ENCODE peak calls at places on chromosome 18, in ten cellular contexts. M is naive thymus-derived CD8-positive, alpha-beta T cell; L is retina; K is astrocyte; X is NCI-H1105 treated with DMSO at 0.1 percent for 48 hours; G is LoVo; T is GM13976; U is activated CD4-positive, alpha-beta T cell treated with anti-CD3 and anti-CD28 coated beads, Interleukin-2, amount 10 ng/mL, durations not matched to agents 7 days and 5 days; P is AML-193; S is HFFc6. A is an unnamed sample.

GRCh38 chr18:11655605-11655932 is 33.5 kb upstream of the GNAL start:
- DNase-seq in M (no peak), L (no peak), K (no peak), X (no peak), G (no peak), T (no peak), U (no peak), P (no peak), S (no peak), A (no peak)

GRCh38 chr18:51006948-51007786 is 22.8 kb upstream of the SMAD4 start:
- DNase-seq in M (no peak), L (no peak), K (no peak), X (no peak), G (no peak), T (no peak), U (no peak), P (no peak), S (no peak), A (no peak)

GRCh38 chr18:46712406-46712805 is 44.4 kb downstream of the ST8SIA5 start:
- DNase-seq in M (no peak), L (peak; percentile 47), K (peak; percentile 88), X (no peak), G (peak; percentile 45), T (no peak), U (no peak), P (no peak), S (peak; percentile 91), A (peak; percentile 18)

GRCh38 chr18:58886864-58887612 is 22.4 kb downstream of the ZNF532 start:
- DNase-seq in M (no peak), L (no peak), K (no peak), X (no peak), G (no peak), T (no peak), U (no peak), P (no peak), S (no peak), A (no peak)

GRCh38 chr18:59196161-59196560 is 23.8 kb upstream of the GRP start:
- DNase-seq in M (no peak), L (no peak), K (no peak), X (no peak), G (no peak), T (no peak), U (no peak), P (no peak), S (no peak), A (no peak)

GRCh38 chr18:36849288-36850011 is 20.5 kb downstream of the KIAA1328 start:
- DNase-seq in M (no peak), L (no peak), K (peak; percentile 82), X (no peak), G (no peak), T (no peak), U (no peak), P (no peak), S (peak; percentile 65), A (no peak)

GRCh38 chr18:23683671-23684070 is 5.6 kb upstream of the LAMA3 start:
- DNase-seq in M (no peak), L (no peak), K (peak; percentile 49), X (no peak), G (no peak), T (no peak), U (no peak), P (no peak), S (peak; percentile 25), A (no peak)

GRCh38 chr18:77765468-77765867 is 515.8 kb downstream of the GALR1 start:
- DNase-seq in M (no peak), L (peak; percentile 69), K (no peak), X (peak; percentile 77), G (peak; percentile 19), T (no peak), U (no peak), P (no peak), S (no peak), A (no peak)

GRCh38 chr18:183769-184168 is 25.4 kb downstream of the USP14 start:
- DNase-seq in M (no peak), L (no peak), K (no peak), X (peak; percentile 36), G (peak; percentile 22), T (no peak), U (no peak), P (no peak), S (no peak), A (no peak)

GRCh38 chr18:22241806-22242440 is 72.5 kb downstream of the GATA6 start:
- DNase-seq in M (no peak), L (no peak), K (no peak), X (no peak), G (peak; percentile 44), T (no peak), U (no peak), P (no peak), S (no peak), A (no peak)

GRCh38 chr18:34357944-34358580 is 133.3 kb upstream of the NOL4 start:
- DNase-seq in M (no peak), L (no peak), K (no peak), X (no peak), G (no peak), T (no peak), U (no peak), P (no peak), S (no peak), A (no peak)

A was measured in amygdala.